ENCODE peak calls at places on chromosomes 12 and 14, in seven cellular contexts. G, B, K, Z, I, N and S are unnamed samples.

GRCh38 chr14:46490150-46490769 is 161.3 kb downstream of the RPL10L start:
- DNase-seq in G (peak), N (no peak), I (no peak), K (peak), B (no peak), Z (no peak), S (no peak)

GRCh38 chr12:121697093-121697698 is 15.4 kb upstream of the TMEM120B start:
- DNase-seq in G (no peak), B (peak), K (peak), I (peak), N (no peak), Z (no peak), S (peak)

GRCh38 chr12:16221776-16222175 is 55.7 kb downstream of the SLC15A5 start:
- DNase-seq in B (no peak), G (no peak), K (no peak), I (no peak), N (no peak), Z (no peak), S (no peak)

GRCh38 chr12:4355843-4356327 is 23.6 kb downstream of the FGF23 start:
- DNase-seq in K (peak), B (peak), Z (no peak), N (no peak), I (peak), G (peak), S (peak)

GRCh38 chr12:117538032-117538690 is 176.7 kb upstream of the NOS1 start:
- DNase-seq in G (no peak), I (no peak), B (no peak), Z (no peak), K (no peak), N (no peak), S (no peak)

GRCh38 chr14:24690492-24690891 is 56.5 kb upstream of the GZMB start:
- DNase-seq in G (no peak), Z (no peak), N (no peak), B (no peak), I (no peak), K (no peak), S (no peak)

GRCh38 chr12:63944586-63945228 is 100.2 kb downstream of the SRGAP1 start:
- DNase-seq in B (no peak), I (peak), K (no peak), N (no peak), G (no peak), Z (no peak), S (no peak)

GRCh38 chr14:34872822-34873590 is 2.2 kb downstream of the BAZ1A start:
- DNase-seq in K (no peak), Z (no peak), G (peak), B (peak), I (peak), N (no peak), S (peak)

GRCh38 chr12:128259556-128260070 is 7.4 kb upstream of the TMEM132C start:
- DNase-seq in G (peak), N (no peak), I (peak), K (peak), Z (no peak), B (no peak), S (no peak)

GRCh38 chr12:124688356-124688992 is 121.1 kb upstream of the NCOR2 start:
- DNase-seq in B (no peak), K (peak), Z (no peak), N (no peak), G (no peak), I (peak), S (no peak)

GRCh38 chr12:103632554-103633216 is 45.6 kb downstream of the STAB2 start:
- DNase-seq in I (peak), Z (no peak), K (peak), G (peak), N (no peak), B (peak), S (peak)

GRCh38 chr14:100662850-100663527 is 63.7 kb upstream of the DLK1 start:
- DNase-seq in N (peak), G (peak), B (peak), Z (no peak), K (peak), I (peak), S (peak)

GRCh38 chr14:94405481-94405880 is 17.1 kb upstream of the SERPINA1 start:
- DNase-seq in I (no peak), G (no peak), K (no peak), B (no peak), N (no peak), Z (no peak), S (no peak)

GRCh38 chr14:72607386-72608125 is 286.3 kb downstream of the DPF3 start:
- DNase-seq in Z (no peak), B (no peak), N (no peak), I (no peak), G (peak), K (no peak), S (peak)

GRCh38 chr12:13073191-13073590 is 29.0 kb downstream of the FAM234B start:
- DNase-seq in K (peak), N (no peak), B (peak), I (no peak), Z (no peak), G (no peak), S (no peak)

GRCh38 chr12:94175763-94176660 is 27.6 kb downstream of the PLXNC1 start:
- DNase-seq in I (peak), Z (no peak), N (no peak), K (no peak), B (peak), G (no peak), S (no peak)

GRCh38 chr12:89153341-89153740 is 199.0 kb downstream of the DUSP6 start:
- DNase-seq in Z (no peak), I (no peak), N (no peak), K (no peak), B (peak), G (no peak), S (peak)

GRCh38 chr12:38149395-38150073 is 167.0 kb upstream of the ALG10B start:
- DNase-seq in N (no peak), I (no peak), Z (peak), G (no peak), K (no peak), B (no peak), S (no peak)

GRCh38 chr14:68363401-68363800 is 429.5 kb downstream of the ZFP36L1 start:
- DNase-seq in B (no peak), Z (no peak), I (no peak), N (no peak), K (no peak), G (no peak), S (no peak)
- TF ChIP-seq CTCF in B (no peak), Z (no peak), I (no peak), N (no peak), K (no peak), G (peak), S (no peak)

GRCh38 chr12:112803620-112804279 is 12.2 kb downstream of the RPH3A start:
- DNase-seq in I (no peak), G (no peak), K (no peak), N (no peak), Z (no peak), B (no peak), S (no peak)
- TF ChIP-seq CTCF in I (no peak), G (peak), K (no peak), N (no peak), Z (no peak), B (no peak), S (no peak)

GRCh38 chr14:102592969-102593840 is 756 bp downstream of the RCOR1 start:
- DNase-seq in B (peak), I (peak), K (peak), G (no peak), N (peak), Z (peak), S (peak)
- TF ChIP-seq CTCF in B (peak), I (peak), K (peak), G (peak), N (peak), Z (peak), S (peak)

DNA sequence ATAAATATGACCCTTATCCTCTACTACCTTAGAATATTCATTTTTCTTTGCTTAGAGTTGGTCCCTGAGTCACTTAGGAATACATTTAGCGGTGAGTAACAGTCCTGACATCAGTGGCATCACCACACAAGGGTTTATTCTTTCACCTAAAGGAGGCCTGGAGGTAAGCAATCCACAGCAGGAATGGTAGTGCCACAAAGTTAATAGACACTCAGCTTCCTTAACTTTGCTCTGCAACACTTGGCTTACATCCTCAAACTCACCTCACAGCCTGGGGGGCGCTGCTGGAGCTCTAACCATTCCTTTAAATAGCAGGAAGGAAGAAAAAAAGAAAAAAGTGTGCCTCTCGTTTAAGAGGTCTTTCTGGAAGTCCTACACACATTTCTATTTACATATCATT is 29.1 kb downstream of the BBOF1 start:
- DNase-seq in I (no peak), K (peak), B (no peak), Z (no peak), N (no peak), G (no peak), S (peak)
- TF ChIP-seq CTCF in I (no peak), K (peak), B (no peak), Z (no peak), N (no peak), G (peak), S (no peak)

DNA sequence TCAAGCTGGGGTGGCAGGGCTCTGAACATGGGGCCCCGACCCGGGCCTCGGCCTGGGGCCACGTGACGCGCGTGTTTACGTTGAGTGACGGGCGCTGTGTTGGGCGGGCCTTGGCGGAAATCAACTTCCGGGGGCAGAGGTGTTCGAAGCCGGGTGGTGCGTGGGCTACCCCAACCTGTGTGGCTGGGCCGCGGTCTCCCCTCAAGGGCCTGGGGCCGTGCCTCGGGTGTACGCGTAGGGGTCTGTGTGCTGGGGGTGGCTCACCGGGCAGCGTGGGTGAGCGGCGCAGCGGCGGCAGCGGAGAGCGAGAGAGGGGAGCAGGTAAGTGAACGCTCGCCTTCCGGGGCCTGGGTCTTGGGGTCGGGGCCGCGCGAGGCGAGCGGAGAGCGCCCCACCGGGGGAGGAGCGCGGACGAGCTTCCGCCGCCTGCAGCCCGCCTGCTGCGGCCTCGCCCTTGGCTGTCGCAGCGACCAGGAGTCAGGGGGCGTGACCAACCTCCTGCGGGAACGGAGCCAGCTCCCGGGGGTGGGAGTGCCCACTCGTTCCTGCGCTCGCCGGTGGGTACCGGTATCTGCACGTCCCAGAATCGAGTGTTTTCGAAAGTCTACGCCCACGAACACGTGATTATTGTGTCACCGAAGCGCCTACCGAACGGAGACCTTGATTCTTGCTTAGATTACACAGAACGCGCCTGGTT is at the start of gene CCDC91:
- DNase-seq in K (peak), N (peak), Z (peak), B (peak), G (peak), I (peak), S (peak)
- TF ChIP-seq CTCF in K (no peak), N (peak), Z (no peak), B (no peak), G (no peak), I (no peak), S (peak)